ENCODE peak calls at places on chromosomes 4 and X, in eight cellular contexts. H is iris pigment epithelial cell; J is caudate nucleus; B is stimulated activated naive CD4-positive, alpha-beta T cell; O is EH; D is Calu3; W is CD8-positive, alpha-beta memory T cell; E is keratinocyte. C is an unnamed sample.

GRCh38 chr4:1492636-1493539 is 86.6 kb upstream of the NKX1-1 start:
- DNase-seq in W (no peak), O (no peak), J (no peak), E (no peak), B (no peak), D (no peak), H (no peak), C (no peak)

GRCh38 chr4:159606835-159607234 is 504.0 kb downstream of the RAPGEF2 start:
- DNase-seq in O (no peak), B (no peak), J (no peak), E (no peak), H (peak), D (no peak), W (no peak), C (no peak)

GRCh38 chr4:72397314-72397713 is 171.7 kb downstream of the ADAMTS3 start:
- DNase-seq in J (no peak), W (no peak), B (no peak), D (no peak), E (no peak), O (peak), H (peak), C (no peak)

GRCh38 chr4:86536166-86536565 is 57.9 kb upstream of the PTPN13 start:
- DNase-seq in B (no peak), E (no peak), D (no peak), J (no peak), W (no peak), O (no peak), H (peak), C (no peak)

GRCh38 chrX:23662853-23663252 is 4.4 kb upstream of the PRDX4 start:
- DNase-seq in J (no peak), O (peak), W (no peak), H (peak), D (no peak), E (no peak), B (no peak), C (peak)

GRCh38 chr4:118917582-118917981 is 28.9 kb downstream of the SYNPO2 start:
- DNase-seq in W (no peak), D (no peak), O (peak), B (no peak), J (no peak), E (no peak), H (peak), C (no peak)

GRCh38 chrX:45783002-45783401 is 582.3 kb upstream of the DIPK2B start:
- DNase-seq in E (no peak), J (no peak), W (no peak), D (no peak), B (no peak), O (no peak), H (no peak), C (no peak)

GRCh38 chr4:100189820-100190642 is at the start of gene DDIT4L:
- DNase-seq in E (no peak), B (no peak), W (no peak), O (peak), H (peak), J (peak), D (peak), C (no peak)

GRCh38 chrX:65643786-65644111 is 23.7 kb upstream of the MSN start:
- DNase-seq in W (no peak), B (no peak), H (no peak), D (peak), E (no peak), J (no peak), O (no peak), C (peak)

GRCh38 chrX:154094833-154095232 is 2.7 kb downstream of the MECP2 start:
- DNase-seq in W (no peak), B (no peak), O (no peak), H (no peak), E (no peak), J (no peak), D (no peak), C (no peak)

GRCh38 chrX:15751160-15751819 is 13.2 kb downstream of the CA5B start:
- DNase-seq in H (no peak), D (no peak), E (no peak), B (peak), W (no peak), O (peak), J (no peak), C (no peak)

GRCh38 chrX:102339312-102340298 is 92.6 kb downstream of the NXF2 start:
- DNase-seq in J (no peak), B (no peak), E (no peak), W (no peak), O (peak), H (no peak), D (peak), C (no peak)

GRCh38 chr4:86359944-86360478 is at the start of gene MAPK10:
- DNase-seq in H (peak), D (no peak), B (peak), E (no peak), O (peak), W (peak), J (peak), C (no peak)

GRCh38 chr4:153900426-153900825 is 111.5 kb upstream of the SFRP2 start:
- DNase-seq in J (no peak), B (no peak), D (no peak), W (no peak), E (no peak), H (no peak), O (no peak), C (no peak)

C was measured in epithelial cell of prostate.